ENCODE peak calls at places on chromosomes 11 and 22, in seven cellular contexts. T is left ventricle myocardium inferior, M is brain microvascular endothelial cell, B is bronchial epithelial cell, F is A549, V is psoas muscle, A is IMR-90. K is an unnamed sample.

GRCh38 chr11:124277207-124277606 is 21.0 kb downstream of the OR8G5 start:
- DNase-seq in T (no peak), M (no peak), B (no peak), F (no peak), V (no peak), A (no peak), K (no peak)

GRCh38 chr11:65917077-65917433 is 1.8 kb downstream of the C11orf68 start:
- DNase-seq in T (no peak), M (no peak), B (no peak), F (no peak), V (no peak), A (no peak), K (no peak)

GRCh38 chr22:40813912-40814315 is 5.2 kb downstream of the SLC25A17 start:
- DNase-seq in T (no peak), M (no peak), B (no peak), F (no peak), V (no peak), A (no peak), K (no peak)

GRCh38 chr11:45048870-45049825 is 97.3 kb upstream of the PRDM11 start:
- DNase-seq in T (peak; percentile 35), M (no peak), B (no peak), F (no peak), V (no peak), A (peak; percentile 11), K (no peak)

GRCh38 chr22:43921361-43921760 is 2.2 kb upstream of the PNPLA3 start:
- DNase-seq in T (no peak), M (peak; percentile 65), B (no peak), F (no peak), V (no peak), A (peak; percentile 77), K (no peak)

GRCh38 chr11:118592616-118593367 is 14.6 kb upstream of the PHLDB1 start:
- DNase-seq in T (no peak), M (no peak), B (no peak), F (no peak), V (no peak), A (no peak), K (no peak)

GRCh38 chr11:20203836-20204235 is 43.6 kb upstream of the DBX1 start:
- DNase-seq in T (no peak), M (no peak), B (no peak), F (no peak), V (no peak), A (no peak), K (no peak)

GRCh38 chr11:10605941-10606381 is 37.5 kb upstream of the LYVE1 start:
- DNase-seq in T (peak; percentile 65), M (peak; percentile 74), B (peak; percentile 45), F (no peak), V (peak; percentile 68), A (peak; percentile 87), K (no peak)

GRCh38 chr11:129785383-129786111 is 30.1 kb upstream of the TMEM45B start:
- DNase-seq in T (no peak), M (no peak), B (peak; percentile 50), F (peak; percentile 8), V (no peak), A (peak; percentile 1), K (no peak)

GRCh38 chr22:39457546-39458442 is 982 bp downstream of the MGAT3 start:
- DNase-seq in T (no peak), M (no peak), B (no peak), F (no peak), V (no peak), A (no peak), K (no peak)
- H3K4me3 ChIP-seq in T (peak overlapping the region; percentile 75), M (peak overlapping the region; percentile 5), B (no peak overlapping the region), F (peak overlapping the region; percentile 62), V (peak overlapping the region; percentile 60), A (peak overlapping the region; percentile 28), K (no peak overlapping the region)

GRCh38 chr22:48893288-48894063 is 934.2 kb downstream of the BRD1 start:
- DNase-seq in T (no peak), M (no peak), B (no peak), F (no peak), V (no peak), A (no peak), K (no peak)

GRCh38 chr22:48894804-48895250 is 932.8 kb downstream of the BRD1 start:
- DNase-seq in T (no peak), M (no peak), B (no peak), F (no peak), V (no peak), A (no peak), K (no peak)

GRCh38 chr22:48895341-48895740 is 932.3 kb downstream of the BRD1 start:
- DNase-seq in T (no peak), M (no peak), B (no peak), F (no peak), V (no peak), A (no peak), K (no peak)

GRCh38 chr22:48892571-48893287 is 934.9 kb downstream of the BRD1 start:
- DNase-seq in T (no peak), M (no peak), B (no peak), F (no peak), V (no peak), A (no peak), K (no peak)

GRCh38 chr22:48894064-48894671 is 933.5 kb downstream of the BRD1 start:
- DNase-seq in T (no peak), M (no peak), B (no peak), F (no peak), V (no peak), A (no peak), K (no peak)
- TF ChIP-seq CTCF in T (no peak), M (no peak), B (no peak), F (no peak), V (no peak), A (no peak), K (peak; percentile 32)

DNA sequence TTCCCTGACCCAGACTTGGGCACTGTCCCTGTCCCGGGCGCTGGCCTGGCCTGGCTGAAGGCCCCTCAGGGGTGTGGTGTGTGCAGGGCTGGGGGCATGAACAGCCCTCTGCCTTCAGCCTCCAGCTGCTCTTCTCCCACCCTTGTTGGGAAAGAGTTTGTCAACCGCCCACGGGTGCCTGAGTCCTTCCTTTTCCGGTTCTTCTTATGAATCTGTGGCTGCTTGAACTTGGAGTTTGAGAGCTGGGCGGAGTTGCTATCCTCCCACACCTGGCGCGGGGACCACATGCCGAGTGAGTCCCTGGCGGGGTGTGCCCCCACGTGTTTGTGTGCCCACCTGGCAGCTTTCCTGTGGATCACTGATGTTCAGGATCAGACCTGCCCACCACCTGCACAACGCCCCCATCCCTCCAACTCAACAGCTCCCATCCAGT is 13.4 kb downstream of the NFAM1 start:
- DNase-seq in T (no peak), M (no peak), B (peak; percentile 56), F (no peak), V (no peak), A (no peak), K (no peak)
- H3K4me3 ChIP-seq in T (no peak overlapping the region), M (no peak overlapping the region), B (no peak overlapping the region), F (no peak overlapping the region), V (no peak overlapping the region), A (no peak overlapping the region), K (no peak overlapping the region)

DNA sequence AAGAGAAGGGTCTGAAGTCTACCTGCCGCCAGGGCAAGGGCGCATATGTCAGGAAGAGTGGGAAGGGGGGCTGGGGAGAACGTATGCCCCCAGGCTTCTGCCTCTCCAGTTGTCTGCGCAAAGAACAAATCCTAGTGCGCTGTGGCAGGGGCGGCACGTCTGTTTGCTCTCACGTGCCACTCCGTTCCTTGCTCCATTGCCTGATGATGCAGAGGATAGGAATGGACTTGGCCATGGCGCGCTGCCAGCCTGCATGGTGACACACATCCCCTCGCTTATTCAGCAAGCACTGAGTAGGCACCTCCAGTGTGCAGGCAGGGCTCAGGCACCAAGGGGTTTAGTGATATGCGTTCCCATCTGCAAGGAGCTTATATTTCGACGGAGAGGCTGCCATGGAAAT is 45.4 kb upstream of the SLC22A12 start:
- DNase-seq in T (no peak), M (peak; percentile 86), B (peak; percentile 85), F (peak; percentile 76), V (peak; percentile 42), A (peak; percentile 69), K (no peak)
- TF ChIP-seq CTCF in T (no peak), M (no peak), B (no peak), F (no peak), V (no peak), A (no peak), K (no peak)

GRCh38 chr11:35214792-35215193 is 75.8 kb downstream of the CD44 start:
- DNase-seq in T (no peak), M (peak; percentile 98), B (peak; percentile 94), F (peak; percentile 46), V (no peak), A (peak; percentile 97), K (no peak)
- H3K4me3 ChIP-seq in T (no peak overlapping the region), M (no peak overlapping the region), B (no peak overlapping the region), F (no peak overlapping the region), V (no peak overlapping the region), A (no peak overlapping the region), K (no peak overlapping the region)

DNA sequence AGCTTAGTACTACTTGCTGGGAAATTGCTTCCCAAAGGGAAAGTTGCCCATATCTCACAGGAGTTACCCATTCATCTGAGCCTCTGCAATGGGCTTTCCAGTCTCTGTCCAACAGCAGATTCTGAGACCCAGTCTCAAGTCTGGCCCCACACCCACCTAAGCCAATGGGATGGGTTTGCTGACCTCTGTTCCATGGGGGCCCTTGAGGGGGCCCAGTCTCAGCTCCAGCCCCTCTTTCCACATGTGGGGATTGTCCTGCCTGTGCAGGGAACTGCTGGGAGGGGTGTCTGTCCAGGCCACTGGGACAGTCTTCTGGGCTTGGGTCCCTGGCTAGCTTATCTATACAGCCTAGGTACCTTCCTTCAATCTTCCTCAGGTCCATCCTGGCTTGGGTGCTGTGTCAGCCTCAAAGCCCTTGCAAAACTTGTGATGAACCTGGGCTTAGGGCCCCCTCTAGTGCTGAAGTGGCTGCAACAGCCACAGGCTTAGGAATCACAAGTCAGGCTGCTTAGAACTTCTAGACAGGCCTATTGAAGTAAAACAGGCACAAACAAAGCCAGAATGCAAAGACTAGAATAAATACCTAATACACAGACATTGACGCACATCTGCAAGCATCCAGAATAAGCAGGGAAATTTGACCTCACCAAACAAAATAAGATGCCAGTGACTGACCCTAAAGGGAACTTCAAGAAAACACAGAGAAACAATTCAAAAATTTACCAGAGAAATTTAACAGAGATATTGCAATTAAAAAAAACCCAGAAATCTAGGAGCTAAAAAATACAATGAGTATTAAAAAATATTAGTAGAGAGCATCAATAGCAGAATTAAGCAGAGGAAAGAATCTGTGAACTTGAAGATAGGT is 11.7 kb upstream of the PATL1 start:
- DNase-seq in T (peak; percentile 42), M (peak; percentile 78), B (peak; percentile 75), F (peak; percentile 89), V (peak; percentile 73), A (peak; percentile 83), K (peak; percentile 65)
- TF ChIP-seq CTCF in T (peak; percentile 79), M (peak; percentile 96), B (peak; percentile 77), F (peak; percentile 81), V (peak; percentile 72), A (peak; percentile 87), K (peak; percentile 96)

K was measured in LNCaP clone FGC.